ENCODE peak calls at places on chromosomes 4 and X, in eight cellular contexts. One of them, this sample, is unnamed.

GRCh38 chr4:102411416-102411815 is 66.1 kb upstream of the SLC39A8 start:
- DNase-seq in spleen: no peak
- DNase-seq in activated CD4-positive, alpha-beta T cell treated with anti-CD3 and anti-CD28 coated beads, Interleukin-2, amount 10 ng/mL, durations not matched to agents 7 days and 5 days: no peak
- DNase-seq in pancreas: no peak
- DNase-seq in activated T-helper 9 cell treated with anti-CD3 and anti-CD28 coated beads, Interleukin-2, amount 50 U/mL, for 16 hours: no peak
- DNase-seq in NCI-H1105: no peak
- DNase-seq in SW480: no peak
- DNase-seq in lung microvascular endothelial cell: no peak
- DNase-seq in this sample: no peak

GRCh38 chr4:18815081-18815778 is 793.7 kb upstream of the LCORL start:
- DNase-seq in spleen: no peak
- DNase-seq in activated CD4-positive, alpha-beta T cell treated with anti-CD3 and anti-CD28 coated beads, Interleukin-2, amount 10 ng/mL, durations not matched to agents 7 days and 5 days: no peak
- DNase-seq in pancreas: no peak
- DNase-seq in activated T-helper 9 cell treated with anti-CD3 and anti-CD28 coated beads, Interleukin-2, amount 50 U/mL, for 16 hours: no peak
- DNase-seq in NCI-H1105: no peak
- DNase-seq in SW480: no peak
- DNase-seq in lung microvascular endothelial cell: no peak
- DNase-seq in this sample: no peak

GRCh38 chr4:128579454-128579853 is 230.0 kb upstream of the JADE1 start:
- DNase-seq in spleen: no peak
- DNase-seq in activated CD4-positive, alpha-beta T cell treated with anti-CD3 and anti-CD28 coated beads, Interleukin-2, amount 10 ng/mL, durations not matched to agents 7 days and 5 days: no peak
- DNase-seq in pancreas: no peak
- DNase-seq in activated T-helper 9 cell treated with anti-CD3 and anti-CD28 coated beads, Interleukin-2, amount 50 U/mL, for 16 hours: no peak
- DNase-seq in NCI-H1105: no peak
- DNase-seq in SW480: peak; percentile 52
- DNase-seq in lung microvascular endothelial cell: no peak
- DNase-seq in this sample: no peak

GRCh38 chr4:20194079-20195013 is 57.4 kb upstream of the SLIT2 start:
- DNase-seq in spleen: no peak
- DNase-seq in activated CD4-positive, alpha-beta T cell treated with anti-CD3 and anti-CD28 coated beads, Interleukin-2, amount 10 ng/mL, durations not matched to agents 7 days and 5 days: no peak
- DNase-seq in pancreas: no peak
- DNase-seq in activated T-helper 9 cell treated with anti-CD3 and anti-CD28 coated beads, Interleukin-2, amount 50 U/mL, for 16 hours: no peak
- DNase-seq in NCI-H1105: no peak
- DNase-seq in SW480: no peak
- DNase-seq in lung microvascular endothelial cell: peak; percentile 12
- DNase-seq in this sample: no peak

GRCh38 chrX:128106630-128107029 is 54.4 kb upstream of the ACTRT1 start:
- DNase-seq in spleen: no peak
- DNase-seq in activated CD4-positive, alpha-beta T cell treated with anti-CD3 and anti-CD28 coated beads, Interleukin-2, amount 10 ng/mL, durations not matched to agents 7 days and 5 days: no peak
- DNase-seq in pancreas: no peak
- DNase-seq in activated T-helper 9 cell treated with anti-CD3 and anti-CD28 coated beads, Interleukin-2, amount 50 U/mL, for 16 hours: no peak
- DNase-seq in NCI-H1105: peak; percentile 2
- DNase-seq in SW480: peak; percentile 3
- DNase-seq in lung microvascular endothelial cell: peak; percentile 23
- DNase-seq in this sample: no peak

GRCh38 chr4:183550345-183551080 is 45.7 kb downstream of the ING2 start:
- DNase-seq in spleen: no peak
- DNase-seq in activated CD4-positive, alpha-beta T cell treated with anti-CD3 and anti-CD28 coated beads, Interleukin-2, amount 10 ng/mL, durations not matched to agents 7 days and 5 days: no peak
- DNase-seq in pancreas: no peak
- DNase-seq in activated T-helper 9 cell treated with anti-CD3 and anti-CD28 coated beads, Interleukin-2, amount 50 U/mL, for 16 hours: no peak
- DNase-seq in NCI-H1105: no peak
- DNase-seq in SW480: no peak
- DNase-seq in lung microvascular endothelial cell: no peak
- DNase-seq in this sample: no peak

GRCh38 chrX:136456133-136456532 is 31.6 kb upstream of the BRS3 start:
- DNase-seq in spleen: no peak
- DNase-seq in activated CD4-positive, alpha-beta T cell treated with anti-CD3 and anti-CD28 coated beads, Interleukin-2, amount 10 ng/mL, durations not matched to agents 7 days and 5 days: no peak
- DNase-seq in pancreas: no peak
- DNase-seq in activated T-helper 9 cell treated with anti-CD3 and anti-CD28 coated beads, Interleukin-2, amount 50 U/mL, for 16 hours: no peak
- DNase-seq in NCI-H1105: no peak
- DNase-seq in SW480: no peak
- DNase-seq in lung microvascular endothelial cell: no peak
- DNase-seq in this sample: no peak

GRCh38 chr4:76689079-76689817 is 208.7 kb downstream of the SOWAHB start:
- DNase-seq in spleen: peak; percentile 78
- DNase-seq in activated CD4-positive, alpha-beta T cell treated with anti-CD3 and anti-CD28 coated beads, Interleukin-2, amount 10 ng/mL, durations not matched to agents 7 days and 5 days: no peak
- DNase-seq in pancreas: peak; percentile 50
- DNase-seq in activated T-helper 9 cell treated with anti-CD3 and anti-CD28 coated beads, Interleukin-2, amount 50 U/mL, for 16 hours: no peak
- DNase-seq in NCI-H1105: peak; percentile 50
- DNase-seq in SW480: peak; percentile 75
- DNase-seq in lung microvascular endothelial cell: peak; percentile 40
- DNase-seq in this sample: peak; percentile 55

GRCh38 chr4:105966046-105966445 is 70.8 kb downstream of the NPNT start:
- DNase-seq in spleen: no peak
- DNase-seq in activated CD4-positive, alpha-beta T cell treated with anti-CD3 and anti-CD28 coated beads, Interleukin-2, amount 10 ng/mL, durations not matched to agents 7 days and 5 days: no peak
- DNase-seq in pancreas: no peak
- DNase-seq in activated T-helper 9 cell treated with anti-CD3 and anti-CD28 coated beads, Interleukin-2, amount 50 U/mL, for 16 hours: no peak
- DNase-seq in NCI-H1105: no peak
- DNase-seq in SW480: no peak
- DNase-seq in lung microvascular endothelial cell: peak; percentile 47
- DNase-seq in this sample: no peak

GRCh38 chr4:74793757-74794340 is 474 bp downstream of the BTC start:
- DNase-seq in spleen: peak; percentile 77
- DNase-seq in activated CD4-positive, alpha-beta T cell treated with anti-CD3 and anti-CD28 coated beads, Interleukin-2, amount 10 ng/mL, durations not matched to agents 7 days and 5 days: no peak
- DNase-seq in pancreas: peak; percentile 82
- DNase-seq in activated T-helper 9 cell treated with anti-CD3 and anti-CD28 coated beads, Interleukin-2, amount 50 U/mL, for 16 hours: no peak
- DNase-seq in NCI-H1105: peak; percentile 55
- DNase-seq in SW480: peak; percentile 83
- DNase-seq in lung microvascular endothelial cell: peak; percentile 20
- DNase-seq in this sample: peak; percentile 20

GRCh38 chrX:115324194-115324593 is 34.7 kb downstream of the LUZP4 start:
- DNase-seq in spleen: no peak
- DNase-seq in activated CD4-positive, alpha-beta T cell treated with anti-CD3 and anti-CD28 coated beads, Interleukin-2, amount 10 ng/mL, durations not matched to agents 7 days and 5 days: no peak
- DNase-seq in pancreas: no peak
- DNase-seq in activated T-helper 9 cell treated with anti-CD3 and anti-CD28 coated beads, Interleukin-2, amount 50 U/mL, for 16 hours: no peak
- DNase-seq in NCI-H1105: no peak
- DNase-seq in SW480: no peak
- DNase-seq in lung microvascular endothelial cell: no peak
- DNase-seq in this sample: no peak

GRCh38 chr4:37981425-37981824 is 21.2 kb downstream of the PTTG2 start:
- DNase-seq in spleen: no peak
- DNase-seq in activated CD4-positive, alpha-beta T cell treated with anti-CD3 and anti-CD28 coated beads, Interleukin-2, amount 10 ng/mL, durations not matched to agents 7 days and 5 days: no peak
- DNase-seq in pancreas: no peak
- DNase-seq in activated T-helper 9 cell treated with anti-CD3 and anti-CD28 coated beads, Interleukin-2, amount 50 U/mL, for 16 hours: no peak
- DNase-seq in NCI-H1105: no peak
- DNase-seq in SW480: no peak
- DNase-seq in lung microvascular endothelial cell: no peak
- DNase-seq in this sample: no peak

GRCh38 chrX:70433848-70434351 is 10.7 kb upstream of the DLG3 start:
- DNase-seq in spleen: peak; percentile 93
- DNase-seq in activated CD4-positive, alpha-beta T cell treated with anti-CD3 and anti-CD28 coated beads, Interleukin-2, amount 10 ng/mL, durations not matched to agents 7 days and 5 days: peak; percentile 75
- DNase-seq in pancreas: peak; percentile 69
- DNase-seq in activated T-helper 9 cell treated with anti-CD3 and anti-CD28 coated beads, Interleukin-2, amount 50 U/mL, for 16 hours: peak; percentile 57
- DNase-seq in NCI-H1105: peak; percentile 55
- DNase-seq in SW480: peak; percentile 77
- DNase-seq in lung microvascular endothelial cell: peak; percentile 78
- DNase-seq in this sample: peak; percentile 67

GRCh38 chr4:13627185-13627605 is 330 bp downstream of the BOD1L1 start:
- DNase-seq in spleen: peak; percentile 92
- DNase-seq in activated CD4-positive, alpha-beta T cell treated with anti-CD3 and anti-CD28 coated beads, Interleukin-2, amount 10 ng/mL, durations not matched to agents 7 days and 5 days: peak; percentile 30
- DNase-seq in pancreas: no peak
- DNase-seq in activated T-helper 9 cell treated with anti-CD3 and anti-CD28 coated beads, Interleukin-2, amount 50 U/mL, for 16 hours: no peak
- DNase-seq in NCI-H1105: no peak
- DNase-seq in SW480: peak; percentile 4
- DNase-seq in lung microvascular endothelial cell: peak; percentile 41
- DNase-seq in this sample: peak; percentile 20

GRCh38 chr4:43607827-43608461 is 715.4 kb downstream of the GRXCR1 start:
- DNase-seq in spleen: no peak
- DNase-seq in activated CD4-positive, alpha-beta T cell treated with anti-CD3 and anti-CD28 coated beads, Interleukin-2, amount 10 ng/mL, durations not matched to agents 7 days and 5 days: no peak
- DNase-seq in pancreas: no peak
- DNase-seq in activated T-helper 9 cell treated with anti-CD3 and anti-CD28 coated beads, Interleukin-2, amount 50 U/mL, for 16 hours: no peak
- DNase-seq in NCI-H1105: no peak
- DNase-seq in SW480: no peak
- DNase-seq in lung microvascular endothelial cell: no peak
- DNase-seq in this sample: no peak

GRCh38 chrX:56130436-56130835 is 101.7 kb upstream of the KLF8 start:
- DNase-seq in spleen: no peak
- DNase-seq in activated CD4-positive, alpha-beta T cell treated with anti-CD3 and anti-CD28 coated beads, Interleukin-2, amount 10 ng/mL, durations not matched to agents 7 days and 5 days: no peak
- DNase-seq in pancreas: no peak
- DNase-seq in activated T-helper 9 cell treated with anti-CD3 and anti-CD28 coated beads, Interleukin-2, amount 50 U/mL, for 16 hours: no peak
- DNase-seq in NCI-H1105: no peak
- DNase-seq in SW480: no peak
- DNase-seq in lung microvascular endothelial cell: no peak
- DNase-seq in this sample: no peak

GRCh38 chrX:123230798-123231197 is 46.7 kb downstream of the GRIA3 start:
- DNase-seq in spleen: no peak
- DNase-seq in activated CD4-positive, alpha-beta T cell treated with anti-CD3 and anti-CD28 coated beads, Interleukin-2, amount 10 ng/mL, durations not matched to agents 7 days and 5 days: no peak
- DNase-seq in pancreas: no peak
- DNase-seq in activated T-helper 9 cell treated with anti-CD3 and anti-CD28 coated beads, Interleukin-2, amount 50 U/mL, for 16 hours: no peak
- DNase-seq in NCI-H1105: no peak
- DNase-seq in SW480: no peak
- DNase-seq in lung microvascular endothelial cell: no peak
- DNase-seq in this sample: no peak

GRCh38 chr4:30839583-30840520 is 119.7 kb downstream of the PCDH7 start:
- DNase-seq in spleen: no peak
- DNase-seq in activated CD4-positive, alpha-beta T cell treated with anti-CD3 and anti-CD28 coated beads, Interleukin-2, amount 10 ng/mL, durations not matched to agents 7 days and 5 days: no peak
- DNase-seq in pancreas: no peak
- DNase-seq in activated T-helper 9 cell treated with anti-CD3 and anti-CD28 coated beads, Interleukin-2, amount 50 U/mL, for 16 hours: no peak
- DNase-seq in NCI-H1105: no peak
- DNase-seq in SW480: no peak
- DNase-seq in lung microvascular endothelial cell: no peak
- DNase-seq in this sample: no peak

GRCh38 chrX:1411331-1411730 is 19.4 kb upstream of the SLC25A6 start:
- DNase-seq in spleen: peak; percentile 61
- DNase-seq in activated CD4-positive, alpha-beta T cell treated with anti-CD3 and anti-CD28 coated beads, Interleukin-2, amount 10 ng/mL, durations not matched to agents 7 days and 5 days: no peak
- DNase-seq in pancreas: no peak
- DNase-seq in activated T-helper 9 cell treated with anti-CD3 and anti-CD28 coated beads, Interleukin-2, amount 50 U/mL, for 16 hours: no peak
- DNase-seq in NCI-H1105: no peak
- DNase-seq in SW480: no peak
- DNase-seq in lung microvascular endothelial cell: no peak
- DNase-seq in this sample: no peak

GRCh38 chr4:80240976-80241375 is 25.5 kb upstream of the FGF5 start:
- DNase-seq in spleen: no peak
- DNase-seq in activated CD4-positive, alpha-beta T cell treated with anti-CD3 and anti-CD28 coated beads, Interleukin-2, amount 10 ng/mL, durations not matched to agents 7 days and 5 days: no peak
- DNase-seq in pancreas: no peak
- DNase-seq in activated T-helper 9 cell treated with anti-CD3 and anti-CD28 coated beads, Interleukin-2, amount 50 U/mL, for 16 hours: no peak
- DNase-seq in NCI-H1105: no peak
- DNase-seq in SW480: no peak
- DNase-seq in lung microvascular endothelial cell: no peak
- DNase-seq in this sample: no peak

GRCh38 chr4:145154573-145154972 is 25.8 kb downstream of the OTUD4 start:
- DNase-seq in spleen: no peak
- DNase-seq in activated CD4-positive, alpha-beta T cell treated with anti-CD3 and anti-CD28 coated beads, Interleukin-2, amount 10 ng/mL, durations not matched to agents 7 days and 5 days: no peak
- DNase-seq in pancreas: no peak
- DNase-seq in activated T-helper 9 cell treated with anti-CD3 and anti-CD28 coated beads, Interleukin-2, amount 50 U/mL, for 16 hours: no peak
- DNase-seq in NCI-H1105: no peak
- DNase-seq in SW480: peak; percentile 11
- DNase-seq in lung microvascular endothelial cell: peak; percentile 79
- DNase-seq in this sample: no peak

GRCh38 chrX:17876135-17876534 is 15.0 kb upstream of the RAI2 start:
- DNase-seq in spleen: no peak
- DNase-seq in activated CD4-positive, alpha-beta T cell treated with anti-CD3 and anti-CD28 coated beads, Interleukin-2, amount 10 ng/mL, durations not matched to agents 7 days and 5 days: no peak
- DNase-seq in pancreas: no peak
- DNase-seq in activated T-helper 9 cell treated with anti-CD3 and anti-CD28 coated beads, Interleukin-2, amount 50 U/mL, for 16 hours: no peak
- DNase-seq in NCI-H1105: no peak
- DNase-seq in SW480: peak; percentile 21
- DNase-seq in lung microvascular endothelial cell: no peak
- DNase-seq in this sample: no peak

GRCh38 chrX:11787564-11787963 is 29.5 kb downstream of the MSL3 start:
- DNase-seq in spleen: peak; percentile 83
- DNase-seq in activated CD4-positive, alpha-beta T cell treated with anti-CD3 and anti-CD28 coated beads, Interleukin-2, amount 10 ng/mL, durations not matched to agents 7 days and 5 days: peak; percentile 75
- DNase-seq in pancreas: peak; percentile 15
- DNase-seq in activated T-helper 9 cell treated with anti-CD3 and anti-CD28 coated beads, Interleukin-2, amount 50 U/mL, for 16 hours: peak; percentile 52
- DNase-seq in NCI-H1105: no peak
- DNase-seq in SW480: no peak
- DNase-seq in lung microvascular endothelial cell: peak; percentile 62
- DNase-seq in this sample: no peak

GRCh38 chrX:56745019-56745418 is 16.0 kb downstream of the NBDY start:
- DNase-seq in spleen: no peak
- DNase-seq in activated CD4-positive, alpha-beta T cell treated with anti-CD3 and anti-CD28 coated beads, Interleukin-2, amount 10 ng/mL, durations not matched to agents 7 days and 5 days: no peak
- DNase-seq in pancreas: no peak
- DNase-seq in activated T-helper 9 cell treated with anti-CD3 and anti-CD28 coated beads, Interleukin-2, amount 50 U/mL, for 16 hours: no peak
- DNase-seq in NCI-H1105: no peak
- DNase-seq in SW480: no peak
- DNase-seq in lung microvascular endothelial cell: peak; percentile 29
- DNase-seq in this sample: no peak

GRCh38 chrX:135384161-135384836 is 37.4 kb upstream of the SMIM10L2A start:
- DNase-seq in spleen: no peak
- DNase-seq in activated CD4-positive, alpha-beta T cell treated with anti-CD3 and anti-CD28 coated beads, Interleukin-2, amount 10 ng/mL, durations not matched to agents 7 days and 5 days: peak; percentile 68
- DNase-seq in pancreas: no peak
- DNase-seq in activated T-helper 9 cell treated with anti-CD3 and anti-CD28 coated beads, Interleukin-2, amount 50 U/mL, for 16 hours: peak; percentile 9
- DNase-seq in NCI-H1105: no peak
- DNase-seq in SW480: no peak
- DNase-seq in lung microvascular endothelial cell: no peak
- DNase-seq in this sample: no peak

GRCh38 chrX:129984196-129984962 is 1.9 kb downstream of the BCORL1 start:
- DNase-seq in spleen: peak; percentile 89
- DNase-seq in activated CD4-positive, alpha-beta T cell treated with anti-CD3 and anti-CD28 coated beads, Interleukin-2, amount 10 ng/mL, durations not matched to agents 7 days and 5 days: peak; percentile 37
- DNase-seq in pancreas: peak; percentile 20
- DNase-seq in activated T-helper 9 cell treated with anti-CD3 and anti-CD28 coated beads, Interleukin-2, amount 50 U/mL, for 16 hours: peak; percentile 18
- DNase-seq in NCI-H1105: no peak
- DNase-seq in SW480: no peak
- DNase-seq in lung microvascular endothelial cell: no peak
- DNase-seq in this sample: peak; percentile 47

GRCh38 chr4:179855471-179855870 is 2387.7 kb upstream of the TENM3 start:
- DNase-seq in spleen: no peak
- DNase-seq in activated CD4-positive, alpha-beta T cell treated with anti-CD3 and anti-CD28 coated beads, Interleukin-2, amount 10 ng/mL, durations not matched to agents 7 days and 5 days: no peak
- DNase-seq in pancreas: no peak
- DNase-seq in activated T-helper 9 cell treated with anti-CD3 and anti-CD28 coated beads, Interleukin-2, amount 50 U/mL, for 16 hours: no peak
- DNase-seq in NCI-H1105: no peak
- DNase-seq in SW480: no peak
- DNase-seq in lung microvascular endothelial cell: no peak
- DNase-seq in this sample: no peak

GRCh38 chr4:84324850-84325249 is 174.2 kb downstream of the NKX6-1 start:
- DNase-seq in spleen: no peak
- DNase-seq in activated CD4-positive, alpha-beta T cell treated with anti-CD3 and anti-CD28 coated beads, Interleukin-2, amount 10 ng/mL, durations not matched to agents 7 days and 5 days: no peak
- DNase-seq in pancreas: no peak
- DNase-seq in activated T-helper 9 cell treated with anti-CD3 and anti-CD28 coated beads, Interleukin-2, amount 50 U/mL, for 16 hours: no peak
- DNase-seq in NCI-H1105: peak; percentile 14
- DNase-seq in SW480: no peak
- DNase-seq in lung microvascular endothelial cell: no peak
- DNase-seq in this sample: no peak

GRCh38 chr4:37882665-37883296 is 8.1 kb upstream of the TBC1D1 start:
- DNase-seq in spleen: no peak
- DNase-seq in activated CD4-positive, alpha-beta T cell treated with anti-CD3 and anti-CD28 coated beads, Interleukin-2, amount 10 ng/mL, durations not matched to agents 7 days and 5 days: no peak
- DNase-seq in pancreas: no peak
- DNase-seq in activated T-helper 9 cell treated with anti-CD3 and anti-CD28 coated beads, Interleukin-2, amount 50 U/mL, for 16 hours: no peak
- DNase-seq in NCI-H1105: no peak
- DNase-seq in SW480: no peak
- DNase-seq in lung microvascular endothelial cell: no peak
- DNase-seq in this sample: no peak

GRCh38 chr4:48862661-48863060 is 31.8 kb downstream of the OCIAD1 start:
- DNase-seq in spleen: no peak
- DNase-seq in activated CD4-positive, alpha-beta T cell treated with anti-CD3 and anti-CD28 coated beads, Interleukin-2, amount 10 ng/mL, durations not matched to agents 7 days and 5 days: no peak
- DNase-seq in pancreas: no peak
- DNase-seq in activated T-helper 9 cell treated with anti-CD3 and anti-CD28 coated beads, Interleukin-2, amount 50 U/mL, for 16 hours: no peak
- DNase-seq in NCI-H1105: no peak
- DNase-seq in SW480: no peak
- DNase-seq in lung microvascular endothelial cell: no peak
- DNase-seq in this sample: no peak

GRCh38 chr4:71396382-71396781 is 57.6 kb downstream of the SLC4A4 start:
- DNase-seq in spleen: no peak
- DNase-seq in activated CD4-positive, alpha-beta T cell treated with anti-CD3 and anti-CD28 coated beads, Interleukin-2, amount 10 ng/mL, durations not matched to agents 7 days and 5 days: no peak
- DNase-seq in pancreas: no peak
- DNase-seq in activated T-helper 9 cell treated with anti-CD3 and anti-CD28 coated beads, Interleukin-2, amount 50 U/mL, for 16 hours: no peak
- DNase-seq in NCI-H1105: no peak
- DNase-seq in SW480: no peak
- DNase-seq in lung microvascular endothelial cell: no peak
- DNase-seq in this sample: no peak